ENCODE peak calls at places on chromosomes 7 and 10, in six cellular contexts. T, V, F, U, W and O are unnamed samples.

GRCh38 chr7:44693641-44694313 is 54.9 kb upstream of the ZMIZ2 start:
- DNase-seq in F (no peak), U (no peak), T (no peak), W (no peak), V (no peak), O (no peak)

GRCh38 chr10:130935051-130935450 is 376.5 kb downstream of the TCERG1L start:
- DNase-seq in V (peak), T (no peak), U (no peak), F (no peak), W (no peak), O (no peak)

GRCh38 chr7:151432658-151433521 is 7.1 kb downstream of the CRYGN start:
- DNase-seq in W (no peak), V (no peak), U (peak), T (no peak), F (peak), O (peak)

GRCh38 chr7:95420996-95421846 is 13.6 kb downstream of the PON2 start:
- DNase-seq in F (no peak), W (peak), U (no peak), V (no peak), T (no peak), O (no peak)

GRCh38 chr7:134434701-134435100 is 24.2 kb downstream of the AKR1B1 start:
- DNase-seq in T (no peak), V (no peak), F (no peak), U (no peak), W (no peak), O (no peak)

GRCh38 chr10:117168135-117168674 is 29.1 kb upstream of the KCNK18 start:
- DNase-seq in V (peak), U (peak), F (peak), W (peak), T (peak), O (peak)

GRCh38 chr10:133474833-133475734 is 21.3 kb downstream of the SCART1 start:
- DNase-seq in F (no peak), V (no peak), W (no peak), U (peak), T (no peak), O (peak)

GRCh38 chr7:90756366-90756765 is 160.2 kb downstream of the CDK14 start:
- DNase-seq in U (no peak), T (no peak), V (no peak), F (no peak), W (no peak), O (no peak)

GRCh38 chr7:47461161-47461560 is 120.8 kb downstream of the TNS3 start:
- DNase-seq in V (peak), F (no peak), T (no peak), U (no peak), W (no peak), O (no peak)

GRCh38 chr10:111018021-111018420 is 58.8 kb upstream of the ADRA2A start:
- DNase-seq in T (no peak), U (no peak), W (no peak), F (no peak), V (no peak), O (no peak)

GRCh38 chr10:26839966-26840627 is 20.7 kb downstream of the ABI1 start:
- DNase-seq in U (no peak), V (peak), F (no peak), W (no peak), T (no peak), O (no peak)

GRCh38 chr10:125022671-125023070 is 80.7 kb downstream of the ZRANB1 start:
- DNase-seq in V (no peak), U (no peak), T (no peak), W (no peak), F (no peak), O (no peak)

GRCh38 chr10:30625110-30625509 is 4.4 kb downstream of the LYZL2 start:
- DNase-seq in F (no peak), V (no peak), T (no peak), W (no peak), U (no peak), O (no peak)

GRCh38 chr10:59648711-59649201 is 60.9 kb downstream of the SLC16A9 start:
- DNase-seq in U (no peak), V (no peak), T (no peak), W (no peak), F (no peak), O (no peak)

GRCh38 chr10:122329416-122329815 is 45.1 kb upstream of the PLEKHA1 start:
- DNase-seq in U (no peak), W (no peak), T (no peak), F (no peak), V (no peak), O (no peak)

GRCh38 chr10:30639946-30640786 is 10.6 kb upstream of the LYZL2 start:
- DNase-seq in F (no peak), T (peak), V (peak), U (peak), W (no peak), O (no peak)

GRCh38 chr10:28841625-28842024 is 164.3 kb downstream of the BAMBI start:
- DNase-seq in F (no peak), W (no peak), V (peak), T (no peak), U (no peak), O (no peak)

GRCh38 chr10:86342111-86342863 is 24.3 kb downstream of the GRID1 start:
- DNase-seq in T (no peak), F (no peak), U (no peak), V (no peak), W (no peak), O (no peak)

GRCh38 chr7:19202599-19202998 is 57.4 kb upstream of the FERD3L start:
- DNase-seq in F (no peak), V (no peak), T (no peak), U (no peak), W (no peak), O (no peak)

GRCh38 chr7:151756866-151757265 is 120.0 kb downstream of the PRKAG2 start:
- DNase-seq in T (no peak), V (no peak), U (no peak), W (no peak), F (no peak), O (no peak)

GRCh38 chr7:73424486-73424885 is 9.1 kb upstream of the FZD9 start:
- DNase-seq in W (no peak), T (no peak), F (no peak), V (no peak), U (no peak), O (no peak)

GRCh38 chr10:71232089-71232998 is 20.0 kb downstream of the UNC5B start:
- DNase-seq in W (peak), U (no peak), F (no peak), V (peak), T (no peak), O (peak)

GRCh38 chr7:12764355-12765000 is 77.0 kb downstream of the ARL4A start:
- DNase-seq in V (no peak), U (no peak), F (no peak), T (no peak), W (no peak), O (no peak)

GRCh38 chr7:36034020-36034419 is 119.0 kb upstream of the EEPD1 start:
- DNase-seq in V (peak), U (no peak), W (no peak), F (no peak), T (peak), O (no peak)

GRCh38 chr10:29127037-29127436 is 161.8 kb upstream of the LYZL1 start:
- DNase-seq in U (no peak), F (no peak), V (no peak), T (no peak), W (no peak), O (no peak)

GRCh38 chr7:133240302-133240701 is 12.6 kb upstream of the EXOC4 start:
- DNase-seq in F (no peak), V (no peak), U (no peak), W (no peak), T (no peak), O (no peak)

GRCh38 chr10:3782456-3783312 is 2.3 kb downstream of the KLF6 start:
- DNase-seq in W (peak), F (no peak), U (peak), V (peak), T (peak), O (no peak)

GRCh38 chr10:43983856-43984271 is 335.2 kb upstream of the ZNF32 start:
- DNase-seq in T (no peak), U (no peak), V (no peak), W (no peak), F (no peak), O (no peak)

GRCh38 chr10:10259013-10259412 is 758.7 kb upstream of the CELF2 start:
- DNase-seq in V (no peak), T (no peak), F (no peak), U (no peak), W (no peak), O (no peak)

GRCh38 chr10:110162749-110163148 is 44.7 kb upstream of the MXI1 start:
- DNase-seq in V (no peak), W (no peak), T (peak), F (no peak), U (no peak), O (no peak)

GRCh38 chr10:21797984-21798765 is 205.4 kb downstream of the DNAJC1 start:
- DNase-seq in U (no peak), W (no peak), V (no peak), F (no peak), T (peak), O (no peak)

GRCh38 chr7:133863362-133864061 is 263.6 kb upstream of the LRGUK start:
- DNase-seq in V (no peak), T (no peak), U (no peak), W (no peak), F (no peak), O (no peak)

GRCh38 chr7:134755422-134756022 is 23.9 kb upstream of the CALD1 start:
- DNase-seq in F (peak), T (no peak), U (peak), W (no peak), V (no peak), O (no peak)

GRCh38 chr7:134996097-134996550 is 9.8 kb downstream of the AGBL3 start:
- DNase-seq in W (no peak), V (no peak), U (peak), T (no peak), F (no peak), O (no peak)

GRCh38 chr7:20327047-20327446 is 3.7 kb upstream of the ITGB8 start:
- DNase-seq in V (no peak), T (no peak), F (no peak), U (no peak), W (no peak), O (no peak)